ENCODE peak calls at places on chromosomes 12 and 14, in eight cellular contexts. Q is neural crest cell, T is cardiac muscle cell, V is HCT116, Z is epithelial cell of esophagus, G is brain microvascular endothelial cell, S is astrocyte of the spinal cord, X is MM.1S. M is an unnamed sample.

GRCh38 chr14:99968931-99969330 is 96.3 kb upstream of the EVL start:
- DNase-seq in T (no peak), V (no peak), X (no peak), G (no peak), Z (no peak), S (no peak), Q (no peak), M (no peak)

GRCh38 chr12:64890873-64891468 is 66.5 kb downstream of the TBC1D30 start:
- DNase-seq in X (peak; percentile 63), Z (peak; percentile 69), S (peak; percentile 67), Q (no peak), G (peak; percentile 43), V (peak; percentile 51), T (peak; percentile 81), M (peak; percentile 48)

GRCh38 chr12:92295523-92295922 is 149.9 kb upstream of the BTG1 start:
- DNase-seq in G (peak; percentile 8), V (no peak), T (no peak), Q (no peak), X (no peak), Z (no peak), S (no peak), M (no peak)

GRCh38 chr12:57893460-57894353 is 47.2 kb upstream of the CTDSP2 start:
- DNase-seq in Q (peak; percentile 33), V (no peak), T (peak; percentile 85), X (no peak), G (peak; percentile 83), Z (peak; percentile 53), S (peak; percentile 95), M (no peak)

GRCh38 chr14:58637040-58637390 is 747 bp upstream of the DACT1 start:
- DNase-seq in Q (no peak), T (peak; percentile 58), G (peak; percentile 96), S (peak; percentile 95), V (no peak), Z (peak; percentile 70), X (no peak), M (peak; percentile 16)

GRCh38 chr12:45458238-45458637 is 242.3 kb downstream of the ANO6 start:
- DNase-seq in G (no peak), X (peak; percentile 44), S (no peak), Q (no peak), T (no peak), Z (no peak), V (no peak), M (no peak)

GRCh38 chr14:62776300-62776699 is 269.0 kb downstream of the KCNH5 start:
- DNase-seq in Q (no peak), V (no peak), T (no peak), G (no peak), X (no peak), S (no peak), Z (no peak), M (no peak)

GRCh38 chr12:48924617-48925217 is 575 bp downstream of the FKBP11 start:
- DNase-seq in Q (peak; percentile 16), G (peak; percentile 34), T (peak; percentile 67), V (no peak), X (peak; percentile 79), S (peak; percentile 51), Z (peak; percentile 53), M (peak; percentile 86)

GRCh38 chr12:71999795-72000194 is 61.1 kb downstream of the TPH2 start:
- DNase-seq in G (no peak), S (no peak), V (no peak), Q (no peak), Z (peak; percentile 32), X (no peak), T (no peak), M (no peak)

GRCh38 chr14:30291216-30291615 is 267.7 kb upstream of the G2E3 start:
- DNase-seq in G (peak; percentile 1), S (peak; percentile 64), V (no peak), X (no peak), Q (no peak), T (no peak), Z (peak; percentile 75), M (no peak)

DNA sequence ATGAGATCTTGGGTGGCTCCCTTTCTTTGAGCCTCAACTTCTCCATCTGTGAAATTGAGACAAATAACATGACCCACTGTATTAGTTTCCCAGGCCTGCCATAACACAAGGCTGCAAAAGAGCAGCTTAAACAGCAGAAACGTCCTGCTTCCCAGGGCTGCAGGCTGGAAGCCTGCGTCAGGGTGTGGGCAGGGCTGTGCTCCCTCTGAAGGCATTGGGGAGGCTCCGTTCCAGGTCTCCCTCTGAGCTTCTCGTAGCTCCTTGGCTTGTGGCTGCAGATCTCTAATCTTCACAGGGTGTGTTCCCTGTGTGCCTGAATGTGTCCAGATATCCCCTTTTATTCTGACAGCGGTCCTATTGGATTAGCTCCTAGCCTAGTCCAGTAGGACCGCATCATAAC is 147.1 kb downstream of the VRK1 start:
- DNase-seq in V (no peak), Q (no peak), Z (no peak), G (no peak), T (no peak), S (no peak), X (no peak), M (no peak)
- TF ChIP-seq CTCF in V (no peak), Q (no peak), Z (no peak), G (no peak), T (no peak), S (no peak), X (no peak), M (no peak)

DNA sequence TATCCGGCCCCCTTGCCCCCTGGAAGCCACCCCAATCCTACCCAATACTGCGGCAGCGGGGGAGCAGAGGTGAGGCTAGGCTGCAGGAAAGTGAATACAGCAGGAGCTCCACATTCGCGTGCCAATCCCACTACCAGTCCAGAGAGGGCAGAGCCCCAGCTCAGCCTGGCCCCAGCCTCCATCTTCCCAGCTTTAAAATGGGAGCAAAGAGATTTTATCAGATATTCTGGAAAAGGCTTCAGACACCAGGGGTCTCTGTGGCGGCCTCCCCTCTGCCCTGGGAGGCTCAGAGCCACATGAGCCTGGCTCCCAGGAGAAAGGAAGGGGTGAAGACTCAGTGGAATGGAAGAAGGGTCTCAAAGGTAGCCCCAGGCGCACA is 72.7 kb downstream of the NCOR2 start:
- DNase-seq in G (no peak), V (no peak), Q (no peak), S (no peak), Z (no peak), X (no peak), T (no peak), M (no peak)
- TF ChIP-seq CTCF in G (no peak), V (no peak), Q (no peak), S (no peak), Z (no peak), X (no peak), T (no peak), M (no peak)

GRCh38 chr12:123266679-123267277 is 4.9 kb downstream of the CDK2AP1 start:
- DNase-seq in Z (no peak), T (no peak), Q (no peak), S (no peak), G (no peak), V (no peak), X (no peak), M (no peak)

GRCh38 chr12:123267335-123267920 is 4.2 kb downstream of the CDK2AP1 start:
- DNase-seq in Q (no peak), G (no peak), T (no peak), Z (no peak), S (no peak), X (no peak), V (no peak), M (no peak)

GRCh38 chr12:123265851-123266678 is 5.6 kb downstream of the CDK2AP1 start:
- DNase-seq in Q (no peak), S (no peak), X (no peak), V (no peak), T (no peak), Z (no peak), G (no peak), M (no peak)

GRCh38 chr12:123263196-123263817 is 8.3 kb downstream of the CDK2AP1 start:
- DNase-seq in V (no peak), Q (no peak), Z (no peak), T (no peak), G (no peak), S (no peak), X (no peak), M (no peak)

DNA sequence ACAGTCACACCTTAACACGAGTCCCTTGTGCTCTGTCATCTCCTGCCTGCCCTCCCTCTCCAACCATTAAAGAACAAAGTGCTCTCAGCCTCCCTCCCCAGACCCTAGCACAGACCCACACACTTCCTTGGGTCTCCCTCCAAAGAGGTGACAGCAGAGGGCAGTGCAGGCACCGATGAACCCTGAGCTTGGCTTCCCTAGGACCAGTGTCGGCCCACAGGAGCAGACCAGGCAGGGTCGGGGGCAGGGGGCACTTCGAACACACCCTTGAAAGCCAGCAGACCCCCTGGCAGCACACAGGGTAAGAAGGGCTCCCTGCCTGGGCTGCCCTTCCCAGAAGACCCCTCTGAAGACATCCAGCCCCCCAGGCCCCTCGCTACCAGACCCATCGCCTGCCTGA is 7.0 kb downstream of the CDK2AP1 start:
- DNase-seq in X (no peak), S (no peak), G (no peak), Q (peak; percentile 26), V (no peak), T (peak; percentile 52), Z (no peak), M (peak; percentile 46)
- TF ChIP-seq CTCF in X (no peak), S (peak; percentile 14), G (peak; percentile 40), Q (no peak), V (peak; percentile 35), T (peak; percentile 21), Z (no peak), M (peak; percentile 50)

GRCh38 chr14:88770736-88771135 is 22.0 kb downstream of the EML5 start:
- DNase-seq in X (no peak), T (no peak), V (no peak), S (no peak), Q (no peak), G (no peak), Z (no peak), M (no peak)
- TF ChIP-seq CTCF in X (no peak), T (no peak), V (no peak), S (no peak), Q (no peak), G (no peak), Z (no peak), M (no peak)

GRCh38 chr14:37597538-37598084 is 2.2 kb downstream of the TTC6 start:
- DNase-seq in G (no peak), T (no peak), V (no peak), S (no peak), Z (peak; percentile 53), X (no peak), Q (no peak), M (no peak)
- TF ChIP-seq CTCF in G (peak; percentile 76), T (peak; percentile 51), V (peak; percentile 22), S (peak; percentile 59), Z (peak; percentile 53), X (no peak), Q (peak; percentile 59), M (no peak)

GRCh38 chr12:124992874-124993567 is 424 bp upstream of the BRI3BP start:
- DNase-seq in S (peak; percentile 41), X (peak; percentile 81), V (peak; percentile 91), G (peak; percentile 6), Q (peak; percentile 81), T (peak; percentile 85), Z (peak; percentile 87), M (peak; percentile 73)
- TF ChIP-seq CTCF in S (peak; percentile 16), X (peak; percentile 60), V (peak; percentile 54), G (peak; percentile 50), Q (peak; percentile 72), T (peak; percentile 16), Z (peak; percentile 59), M (peak; percentile 44)

M was measured in GM10248.